ENCODE peak calls at places on chromosomes 7 and 10, in six cellular contexts. L is fibroblast of lung, U is mesendoderm, G is A549, K is sciatic nerve, B is osteoblast. X is an unnamed sample.

GRCh38 chr10:117619200-117619599 is 76.7 kb downstream of the EMX2 start:
- DNase-seq in L (no peak), U (no peak), G (no peak), K (peak), B (no peak), X (no peak)

GRCh38 chr10:32130788-32131187 is 74.6 kb upstream of the KIF5B start:
- DNase-seq in L (no peak), U (no peak), G (no peak), K (no peak), B (no peak), X (no peak)

GRCh38 chr7:99955247-99955646 is 20.6 kb downstream of the AZGP1 start:
- DNase-seq in L (no peak), U (no peak), G (no peak), K (no peak), B (no peak), X (no peak)

GRCh38 chr10:17835688-17836087 is 26.5 kb downstream of the MRC1 start:
- DNase-seq in L (peak), U (peak), G (peak), K (no peak), B (peak), X (peak)

GRCh38 chr7:42198974-42199668 is 37.9 kb downstream of the GLI3 start:
- DNase-seq in L (peak), U (no peak), G (no peak), K (no peak), B (no peak), X (peak)

GRCh38 chr10:114431414-114431767 is 27.1 kb upstream of the AFAP1L2 start:
- DNase-seq in L (no peak), U (no peak), G (no peak), K (no peak), B (no peak), X (no peak)

GRCh38 chr7:105219771-105220160 is 169.0 kb downstream of the SRPK2 start:
- DNase-seq in L (peak), U (no peak), G (no peak), K (no peak), B (peak), X (peak)

GRCh38 chr10:16887565-16887964 is 70.3 kb upstream of the RSU1 start:
- DNase-seq in L (peak), U (no peak), G (no peak), K (no peak), B (no peak), X (peak)

GRCh38 chr7:196283-196682 is 3.9 kb downstream of the FAM20C start:
- DNase-seq in L (no peak), U (no peak), G (no peak), K (no peak), B (no peak), X (no peak)

GRCh38 chr7:95840953-95841950 is 68.9 kb downstream of the DYNC1I1 start:
- DNase-seq in L (no peak), U (peak), G (peak), K (no peak), B (peak), X (no peak)

GRCh38 chr7:101575731-101576130 is 53.4 kb downstream of the MYL10 start:
- DNase-seq in L (no peak), U (no peak), G (no peak), K (no peak), B (no peak), X (no peak)